ENCODE peak calls at places on chromosomes 6 and 20, in four cellular contexts. One of them, this sample, is unnamed.

GRCh38 chr6:91719414-91719813 is 1132.5 kb upstream of the MAP3K7 start:
- DNase-seq in fibroblast of villous mesenchyme: no peak
- DNase-seq in fibroblast of pulmonary artery: no peak
- DNase-seq in Panc1: no peak
- DNase-seq in this sample: no peak

GRCh38 chr6:34992353-34992752 is 103.3 kb downstream of the ANKS1A start:
- DNase-seq in fibroblast of villous mesenchyme: no peak
- DNase-seq in Panc1: no peak
- DNase-seq in fibroblast of pulmonary artery: no peak
- DNase-seq in this sample: no peak

GRCh38 chr6:155093430-155093829 is 98.3 kb downstream of the TIAM2 start:
- DNase-seq in fibroblast of pulmonary artery: no peak
- DNase-seq in Panc1: no peak
- DNase-seq in fibroblast of villous mesenchyme: no peak
- DNase-seq in this sample: no peak

GRCh38 chr6:1503811-1504210 is 105.9 kb upstream of the FOXC1 start:
- DNase-seq in Panc1: no peak
- DNase-seq in fibroblast of pulmonary artery: no peak
- DNase-seq in fibroblast of villous mesenchyme: no peak
- DNase-seq in this sample: no peak

GRCh38 chr6:8177721-8178120 is 75.4 kb upstream of the EEF1E1 start:
- DNase-seq in Panc1: no peak
- DNase-seq in fibroblast of pulmonary artery: no peak
- DNase-seq in fibroblast of villous mesenchyme: peak
- DNase-seq in this sample: no peak

GRCh38 chr6:134983823-134984222 is 33.9 kb upstream of the ALDH8A1 start:
- DNase-seq in fibroblast of pulmonary artery: no peak
- DNase-seq in Panc1: no peak
- DNase-seq in fibroblast of villous mesenchyme: no peak
- DNase-seq in this sample: no peak

GRCh38 chr20:62665153-62665754 is 23.0 kb downstream of the SLCO4A1 start:
- DNase-seq in Panc1: no peak
- DNase-seq in fibroblast of pulmonary artery: no peak
- DNase-seq in fibroblast of villous mesenchyme: no peak
- DNase-seq in this sample: no peak

GRCh38 chr6:157476797-157477196 is 95.8 kb downstream of the ZDHHC14 start:
- DNase-seq in fibroblast of villous mesenchyme: no peak
- DNase-seq in fibroblast of pulmonary artery: no peak
- DNase-seq in Panc1: no peak
- DNase-seq in this sample: no peak

GRCh38 chr6:27630727-27631613 is 158.1 kb upstream of the ZNF184 start:
- DNase-seq in Panc1: peak
- DNase-seq in fibroblast of villous mesenchyme: peak
- DNase-seq in fibroblast of pulmonary artery: peak
- DNase-seq in this sample: no peak

GRCh38 chr20:62117362-62117646 is 5.0 kb upstream of the LSM14B start:
- DNase-seq in Panc1: no peak
- DNase-seq in fibroblast of villous mesenchyme: no peak
- DNase-seq in fibroblast of pulmonary artery: no peak
- DNase-seq in this sample: no peak

GRCh38 chr6:19472168-19472567 is 365.0 kb upstream of the ID4 start:
- DNase-seq in fibroblast of villous mesenchyme: peak
- DNase-seq in fibroblast of pulmonary artery: peak
- DNase-seq in Panc1: peak
- DNase-seq in this sample: no peak

GRCh38 chr20:42886801-42887200 is 302.9 kb downstream of the PTPRT start:
- DNase-seq in fibroblast of villous mesenchyme: no peak
- DNase-seq in Panc1: no peak
- DNase-seq in fibroblast of pulmonary artery: no peak
- DNase-seq in this sample: no peak

GRCh38 chr6:80527552-80528052 is 421.1 kb downstream of the BCKDHB start:
- DNase-seq in fibroblast of villous mesenchyme: peak
- DNase-seq in fibroblast of pulmonary artery: no peak
- DNase-seq in Panc1: no peak
- DNase-seq in this sample: no peak

GRCh38 chr6:158168054-158168303 is at the start of gene SERAC1:
- DNase-seq in fibroblast of pulmonary artery: no peak
- DNase-seq in fibroblast of villous mesenchyme: no peak
- DNase-seq in Panc1: no peak
- DNase-seq in this sample: no peak

GRCh38 chr20:34948030-34948429 is 7.6 kb downstream of the GSS start:
- DNase-seq in Panc1: no peak
- DNase-seq in fibroblast of pulmonary artery: peak
- DNase-seq in fibroblast of villous mesenchyme: peak
- DNase-seq in this sample: no peak

GRCh38 chr6:163490826-163491577 is 76.5 kb downstream of the QKI start:
- DNase-seq in fibroblast of pulmonary artery: peak
- DNase-seq in Panc1: no peak
- DNase-seq in fibroblast of villous mesenchyme: peak
- DNase-seq in this sample: no peak

GRCh38 chr20:37575884-37576283 is 48.2 kb upstream of the BLCAP start:
- DNase-seq in fibroblast of villous mesenchyme: no peak
- DNase-seq in Panc1: no peak
- DNase-seq in fibroblast of pulmonary artery: no peak
- DNase-seq in this sample: no peak

GRCh38 chr6:157228421-157229218 is 94.7 kb downstream of the TMEM242 start:
- DNase-seq in fibroblast of pulmonary artery: no peak
- DNase-seq in fibroblast of villous mesenchyme: no peak
- DNase-seq in Panc1: no peak
- DNase-seq in this sample: no peak

GRCh38 chr20:43238833-43239232 is 49.1 kb upstream of the PTPRT start:
- DNase-seq in fibroblast of villous mesenchyme: no peak
- DNase-seq in Panc1: no peak
- DNase-seq in fibroblast of pulmonary artery: no peak
- DNase-seq in this sample: no peak

GRCh38 chr6:169898788-169899480 is 147.5 kb downstream of the ERMARD start:
- DNase-seq in fibroblast of pulmonary artery: no peak
- DNase-seq in fibroblast of villous mesenchyme: no peak
- DNase-seq in Panc1: no peak
- DNase-seq in this sample: no peak

GRCh38 chr6:135008941-135009290 is 45.7 kb downstream of the HBS1L start:
- DNase-seq in Panc1: no peak
- DNase-seq in fibroblast of villous mesenchyme: no peak
- DNase-seq in fibroblast of pulmonary artery: no peak
- DNase-seq in this sample: no peak

GRCh38 chr6:78910611-78911134 is 43.3 kb downstream of the IRAK1BP1 start:
- DNase-seq in fibroblast of pulmonary artery: peak
- DNase-seq in fibroblast of villous mesenchyme: peak
- DNase-seq in Panc1: no peak
- DNase-seq in this sample: no peak

GRCh38 chr6:156809034-156809433 is 31.9 kb downstream of the ARID1B start:
- DNase-seq in fibroblast of villous mesenchyme: peak
- DNase-seq in fibroblast of pulmonary artery: peak
- DNase-seq in Panc1: no peak
- DNase-seq in this sample: no peak

GRCh38 chr6:124007915-124008688 is 204.4 kb downstream of the NKAIN2 start:
- DNase-seq in Panc1: no peak
- DNase-seq in fibroblast of villous mesenchyme: no peak
- DNase-seq in fibroblast of pulmonary artery: no peak
- DNase-seq in this sample: no peak

GRCh38 chr6:125183391-125183790 is 29.8 kb downstream of the TPD52L1 start:
- DNase-seq in fibroblast of pulmonary artery: peak
- DNase-seq in Panc1: no peak
- DNase-seq in fibroblast of villous mesenchyme: peak
- DNase-seq in this sample: no peak

GRCh38 chr20:4633780-4634179 is 87.9 kb upstream of the PRND start:
- DNase-seq in fibroblast of pulmonary artery: peak
- DNase-seq in Panc1: no peak
- DNase-seq in fibroblast of villous mesenchyme: peak
- DNase-seq in this sample: no peak

GRCh38 chr6:113854531-113855499 is 2.3 kb upstream of the MARCKS start:
- DNase-seq in fibroblast of villous mesenchyme: peak
- DNase-seq in Panc1: no peak
- DNase-seq in fibroblast of pulmonary artery: peak
- DNase-seq in this sample: no peak

GRCh38 chr6:163354779-163355431 is 59.6 kb upstream of the QKI start:
- DNase-seq in Panc1: no peak
- DNase-seq in fibroblast of pulmonary artery: peak
- DNase-seq in fibroblast of villous mesenchyme: peak
- DNase-seq in this sample: no peak

GRCh38 chr6:18042536-18043145 is 55.2 kb upstream of the KIF13A start:
- DNase-seq in fibroblast of villous mesenchyme: no peak
- DNase-seq in fibroblast of pulmonary artery: no peak
- DNase-seq in Panc1: no peak
- DNase-seq in this sample: no peak

GRCh38 chr6:12119085-12119588 is 107.0 kb downstream of the HIVEP1 start:
- DNase-seq in Panc1: no peak
- DNase-seq in fibroblast of pulmonary artery: no peak
- DNase-seq in fibroblast of villous mesenchyme: no peak
- DNase-seq in this sample: no peak

GRCh38 chr20:62121776-62122658 is at the start of gene LSM14B:
- DNase-seq in fibroblast of villous mesenchyme: peak
- DNase-seq in fibroblast of pulmonary artery: peak
- DNase-seq in Panc1: peak
- DNase-seq in this sample: peak

GRCh38 chr20:50930139-50931047 is 844 bp downstream of the ADNP start:
- DNase-seq in fibroblast of pulmonary artery: no peak
- DNase-seq in Panc1: no peak
- DNase-seq in fibroblast of villous mesenchyme: no peak
- DNase-seq in this sample: no peak

GRCh38 chr20:13035399-13036173 is 26.8 kb downstream of the SPTLC3 start:
- DNase-seq in fibroblast of villous mesenchyme: no peak
- DNase-seq in fibroblast of pulmonary artery: no peak
- DNase-seq in Panc1: no peak
- DNase-seq in this sample: no peak

GRCh38 chr6:69416739-69417138 is 380.1 kb downstream of the LMBRD1 start:
- DNase-seq in fibroblast of pulmonary artery: peak
- DNase-seq in fibroblast of villous mesenchyme: no peak
- DNase-seq in Panc1: no peak
- DNase-seq in this sample: no peak

GRCh38 chr20:59428006-59428405 is 127.6 kb downstream of the EDN3 start:
- DNase-seq in fibroblast of pulmonary artery: no peak
- DNase-seq in Panc1: no peak
- DNase-seq in fibroblast of villous mesenchyme: no peak
- DNase-seq in this sample: no peak

GRCh38 chr20:7828437-7828836 is 111.8 kb downstream of the HAO1 start:
- DNase-seq in Panc1: no peak
- DNase-seq in fibroblast of villous mesenchyme: peak
- DNase-seq in fibroblast of pulmonary artery: peak
- DNase-seq in this sample: no peak

GRCh38 chr20:7829776-7830175 is 110.5 kb downstream of the HAO1 start:
- DNase-seq in fibroblast of villous mesenchyme: no peak
- DNase-seq in fibroblast of pulmonary artery: no peak
- DNase-seq in Panc1: no peak
- DNase-seq in this sample: no peak

GRCh38 chr20:7829031-7829430 is 111.2 kb downstream of the HAO1 start:
- DNase-seq in fibroblast of pulmonary artery: no peak
- DNase-seq in Panc1: no peak
- DNase-seq in fibroblast of villous mesenchyme: no peak
- DNase-seq in this sample: no peak
- TF ChIP-seq CTCF in fibroblast of pulmonary artery: no peak
- TF ChIP-seq CTCF in Panc1: no peak
- TF ChIP-seq CTCF in fibroblast of villous mesenchyme: no peak
- TF ChIP-seq CTCF in this sample: no peak

DNA sequence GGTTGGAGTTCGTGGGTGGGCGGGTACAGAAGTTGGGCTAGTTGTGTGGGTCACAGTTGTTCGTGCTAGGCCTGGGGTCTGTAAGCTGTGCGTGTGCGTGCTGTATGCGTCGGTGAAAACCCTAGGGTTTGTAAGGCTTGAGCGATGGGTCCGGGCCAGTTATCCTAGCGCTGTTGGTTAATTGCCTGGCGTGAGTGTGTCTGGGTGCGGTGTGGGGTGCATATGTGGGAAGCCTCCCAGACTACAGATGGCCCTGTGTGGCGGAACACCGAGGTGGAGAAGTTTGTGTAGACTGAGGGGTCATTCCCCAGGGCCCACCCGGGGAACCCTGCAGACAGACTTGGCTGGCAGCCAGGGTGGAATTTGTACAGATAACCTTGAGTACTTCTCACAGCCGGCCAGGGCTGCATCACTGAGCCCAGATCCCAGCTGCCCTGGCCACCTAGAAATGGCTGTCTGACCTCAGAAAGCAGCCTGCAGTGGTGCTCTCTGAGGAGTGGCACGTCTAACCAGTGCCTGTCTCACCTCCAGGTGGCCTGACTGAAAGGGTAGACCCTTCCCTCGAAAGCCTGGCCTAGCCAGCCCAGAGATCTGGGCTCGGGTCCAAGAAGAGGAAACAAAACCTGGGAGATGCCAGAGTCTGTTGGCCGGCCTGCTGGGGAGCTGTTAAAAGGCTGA is 1.8 kb downstream of the TGIF2 start:
- DNase-seq in fibroblast of villous mesenchyme: peak
- DNase-seq in fibroblast of pulmonary artery: peak
- DNase-seq in Panc1: no peak
- DNase-seq in this sample: peak
- TF ChIP-seq CTCF in fibroblast of villous mesenchyme: no peak
- TF ChIP-seq CTCF in fibroblast of pulmonary artery: no peak
- TF ChIP-seq CTCF in Panc1: no peak
- TF ChIP-seq CTCF in this sample: no peak

GRCh38 chr6:94052754-94053153 is 633.4 kb upstream of the EPHA7 start:
- DNase-seq in fibroblast of villous mesenchyme: no peak
- DNase-seq in Panc1: peak
- DNase-seq in fibroblast of pulmonary artery: peak
- DNase-seq in this sample: no peak
- TF ChIP-seq CTCF in fibroblast of villous mesenchyme: no peak
- TF ChIP-seq CTCF in Panc1: peak
- TF ChIP-seq CTCF in fibroblast of pulmonary artery: no peak
- TF ChIP-seq CTCF in this sample: no peak

GRCh38 chr20:953742-954141 is 37.6 kb upstream of the ANGPT4 start:
- DNase-seq in fibroblast of villous mesenchyme: no peak
- DNase-seq in Panc1: no peak
- DNase-seq in fibroblast of pulmonary artery: no peak
- DNase-seq in this sample: no peak
- TF ChIP-seq CTCF in fibroblast of villous mesenchyme: peak
- TF ChIP-seq CTCF in Panc1: peak
- TF ChIP-seq CTCF in fibroblast of pulmonary artery: peak
- TF ChIP-seq CTCF in this sample: no peak

GRCh38 chr20:33076662-33077398 is 2.6 kb upstream of the BPIFB4 start:
- DNase-seq in fibroblast of pulmonary artery: no peak
- DNase-seq in fibroblast of villous mesenchyme: no peak
- DNase-seq in Panc1: no peak
- DNase-seq in this sample: no peak
- TF ChIP-seq CTCF in fibroblast of pulmonary artery: peak
- TF ChIP-seq CTCF in fibroblast of villous mesenchyme: peak
- TF ChIP-seq CTCF in Panc1: no peak
- TF ChIP-seq CTCF in this sample: no peak

DNA sequence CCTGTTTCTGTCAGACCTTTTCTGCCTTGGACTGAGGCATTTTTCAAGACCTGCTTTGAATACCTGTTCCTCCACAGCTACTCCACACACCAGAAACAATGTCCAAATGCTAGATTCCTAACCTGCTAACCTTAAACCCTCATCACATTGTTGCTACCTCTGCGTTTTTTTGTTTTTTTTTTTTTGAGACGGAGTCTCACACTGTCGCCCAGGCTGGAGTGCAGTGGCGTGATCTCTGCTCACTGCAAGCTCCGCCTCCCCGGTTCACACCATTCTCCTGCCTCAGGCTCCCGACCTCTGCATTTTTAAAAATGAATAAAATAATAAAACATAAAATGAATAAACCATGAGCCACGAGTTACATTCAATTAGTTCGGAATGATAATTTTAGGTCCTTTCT is 1.2 kb downstream of the C6orf89 start:
- DNase-seq in Panc1: no peak
- DNase-seq in fibroblast of villous mesenchyme: no peak
- DNase-seq in fibroblast of pulmonary artery: no peak
- DNase-seq in this sample: no peak
- TF ChIP-seq CTCF in Panc1: no peak
- TF ChIP-seq CTCF in fibroblast of villous mesenchyme: no peak
- TF ChIP-seq CTCF in fibroblast of pulmonary artery: no peak
- TF ChIP-seq CTCF in this sample: no peak

This sample was measured in omental fat pad.